ENCODE peak calls at places on chromosomes 7 and 10, in five cellular contexts. G is progenitor cell of endocrine pancreas; N is IMR-90; H is activated CD4-positive, CD25-positive, alpha-beta regulatory T cell treated with anti-CD3 and anti-CD28 coated beads, Interleukin-2, amount 50 U/mL, for 72 hours; D is foreskin fibroblast. Z is an unnamed sample.

GRCh38 chr7:121012919-121013318 is 24.4 kb downstream of the CPED1 start:
- DNase-seq in H (no peak), N (no peak), D (no peak), G (no peak), Z (no peak)

GRCh38 chr10:126561499-126562208 is 108.8 kb downstream of the C10orf90 start:
- DNase-seq in N (no peak), G (no peak), H (no peak), D (no peak), Z (no peak)

GRCh38 chr10:103739039-103739764 is 116.2 kb downstream of the SH3PXD2A start:
- DNase-seq in G (no peak), H (no peak), D (peak), N (peak), Z (no peak)

GRCh38 chr7:33040803-33041516 is 21.6 kb downstream of the NT5C3A start:
- DNase-seq in H (peak), N (peak), D (no peak), G (no peak), Z (peak)

GRCh38 chr10:33334839-33335549 is 527 bp upstream of the NRP1 start:
- DNase-seq in N (peak), D (peak), H (no peak), G (peak), Z (no peak)

GRCh38 chr10:99630439-99630838 is 10.2 kb upstream of the SLC25A28 start:
- DNase-seq in H (no peak), D (peak), N (peak), G (no peak), Z (no peak)

GRCh38 chr7:10889266-10889898 is 84.3 kb upstream of the PHF14 start:
- DNase-seq in H (no peak), N (peak), G (no peak), D (peak), Z (peak)

GRCh38 chr10:78910476-78910875 is 158.3 kb upstream of the ZMIZ1 start:
- DNase-seq in H (no peak), G (no peak), N (no peak), D (no peak), Z (no peak)

GRCh38 chr10:73968101-73968515 is 29.8 kb upstream of the VCL start:
- DNase-seq in H (no peak), G (no peak), D (no peak), N (no peak), Z (no peak)

GRCh38 chr7:23474098-23474828 is 4.0 kb upstream of the IGF2BP3 start:
- DNase-seq in D (peak), N (peak), H (peak), G (peak), Z (no peak)

GRCh38 chr7:137373507-137373906 is 30.0 kb upstream of the PTN start:
- DNase-seq in H (no peak), N (no peak), D (no peak), G (no peak), Z (no peak)

GRCh38 chr7:40526951-40527350 is 392.1 kb downstream of the SUGCT start:
- DNase-seq in N (no peak), H (no peak), G (no peak), D (no peak), Z (no peak)

GRCh38 chr10:116138897-116139296 is 134.1 kb downstream of the GFRA1 start:
- DNase-seq in D (no peak), G (no peak), N (no peak), H (no peak), Z (no peak)

GRCh38 chr10:52420656-52421055 is 106.6 kb downstream of the DKK1 start:
- DNase-seq in N (no peak), H (no peak), G (no peak), D (no peak), Z (no peak)

GRCh38 chr7:114851406-114852025 is 70.4 kb upstream of the MDFIC start:
- DNase-seq in H (no peak), G (no peak), D (no peak), N (no peak), Z (no peak)

GRCh38 chr7:153103219-153103618 is 343.7 kb downstream of the ACTR3B start:
- DNase-seq in G (no peak), N (no peak), D (no peak), H (no peak), Z (no peak)